ENCODE peak calls at places on chromosome 3, in seven cellular contexts. One of them, this sample, is unnamed. For H3K4me1, the result is how much of the 10 kb centered on the place peaks cover.

GRCh38 chr3:195221015-195221853 is 49.7 kb downstream of the XXYLT1 start:
- DNase-seq in heart left ventricle: no peak
- DNase-seq in Peyer's patch: no peak
- DNase-seq in hepatocyte: no peak
- DNase-seq in upper lobe of right lung: peak
- DNase-seq in astrocyte: no peak
- DNase-seq in psoas muscle: no peak
- DNase-seq in this sample: no peak

GRCh38 chr3:185270262-185270955 is 16.6 kb upstream of the EHHADH start:
- DNase-seq in astrocyte: no peak
- DNase-seq in upper lobe of right lung: no peak
- DNase-seq in Peyer's patch: no peak
- DNase-seq in heart left ventricle: no peak
- DNase-seq in psoas muscle: no peak
- DNase-seq in hepatocyte: peak
- DNase-seq in this sample: no peak

GRCh38 chr3:194828926-194829325 is 143.2 kb downstream of the FAM43A start:
- DNase-seq in upper lobe of right lung: no peak
- DNase-seq in astrocyte: no peak
- DNase-seq in heart left ventricle: no peak
- DNase-seq in psoas muscle: no peak
- DNase-seq in Peyer's patch: no peak
- DNase-seq in hepatocyte: no peak
- DNase-seq in this sample: no peak

GRCh38 chr3:107206141-107206540 is 171.1 kb upstream of the CCDC54 start:
- DNase-seq in upper lobe of right lung: no peak
- DNase-seq in astrocyte: peak
- DNase-seq in Peyer's patch: no peak
- DNase-seq in heart left ventricle: no peak
- DNase-seq in hepatocyte: peak
- DNase-seq in psoas muscle: no peak
- DNase-seq in this sample: no peak

GRCh38 chr3:105933871-105934270 is 65.1 kb upstream of the CBLB start:
- DNase-seq in psoas muscle: no peak
- DNase-seq in astrocyte: peak
- DNase-seq in upper lobe of right lung: no peak
- DNase-seq in hepatocyte: no peak
- DNase-seq in heart left ventricle: no peak
- DNase-seq in Peyer's patch: no peak
- DNase-seq in this sample: no peak

GRCh38 chr3:128334766-128335165 is 131.9 kb downstream of the DNAJB8 start:
- DNase-seq in hepatocyte: no peak
- DNase-seq in psoas muscle: peak
- DNase-seq in Peyer's patch: no peak
- DNase-seq in upper lobe of right lung: peak
- DNase-seq in heart left ventricle: no peak
- DNase-seq in astrocyte: no peak
- DNase-seq in this sample: no peak

GRCh38 chr3:60856299-60857046 is 394.8 kb downstream of the FHIT start:
- DNase-seq in upper lobe of right lung: no peak
- DNase-seq in hepatocyte: no peak
- DNase-seq in heart left ventricle: no peak
- DNase-seq in Peyer's patch: no peak
- DNase-seq in astrocyte: no peak
- DNase-seq in psoas muscle: no peak
- DNase-seq in this sample: no peak

GRCh38 chr3:14513566-14514322 is 26.4 kb downstream of the GRIP2 start:
- DNase-seq in upper lobe of right lung: peak
- DNase-seq in hepatocyte: no peak
- DNase-seq in Peyer's patch: no peak
- DNase-seq in heart left ventricle: peak
- DNase-seq in psoas muscle: peak
- DNase-seq in astrocyte: no peak
- DNase-seq in this sample: no peak

GRCh38 chr3:14562441-14562840 is 22.3 kb upstream of the GRIP2 start:
- DNase-seq in astrocyte: peak
- DNase-seq in hepatocyte: no peak
- DNase-seq in Peyer's patch: no peak
- DNase-seq in psoas muscle: no peak
- DNase-seq in heart left ventricle: no peak
- DNase-seq in upper lobe of right lung: no peak
- DNase-seq in this sample: no peak

GRCh38 chr3:141000027-141000663 is 51.0 kb upstream of the SPSB4 start:
- DNase-seq in upper lobe of right lung: peak
- DNase-seq in hepatocyte: peak
- DNase-seq in heart left ventricle: peak
- DNase-seq in astrocyte: peak
- DNase-seq in psoas muscle: peak
- DNase-seq in Peyer's patch: peak
- DNase-seq in this sample: peak

GRCh38 chr3:9746330-9746729 is 3.4 kb upstream of the OGG1 start:
- DNase-seq in upper lobe of right lung: no peak
- DNase-seq in heart left ventricle: no peak
- DNase-seq in psoas muscle: no peak
- DNase-seq in Peyer's patch: no peak
- DNase-seq in astrocyte: peak
- DNase-seq in hepatocyte: peak
- DNase-seq in this sample: no peak

GRCh38 chr3:15333957-15334263 is 1.5 kb upstream of the SH3BP5 start:
- DNase-seq in astrocyte: no peak
- DNase-seq in upper lobe of right lung: no peak
- DNase-seq in heart left ventricle: no peak
- DNase-seq in hepatocyte: no peak
- DNase-seq in Peyer's patch: no peak
- DNase-seq in psoas muscle: no peak
- DNase-seq in this sample: no peak

GRCh38 chr3:171311784-171312183 is 148.4 kb downstream of the TNIK start:
- DNase-seq in astrocyte: no peak
- DNase-seq in Peyer's patch: no peak
- DNase-seq in hepatocyte: no peak
- DNase-seq in upper lobe of right lung: no peak
- DNase-seq in psoas muscle: no peak
- DNase-seq in heart left ventricle: no peak
- DNase-seq in this sample: no peak

GRCh38 chr3:25281041-25281842 is 146.8 kb upstream of the RARB start:
- DNase-seq in astrocyte: no peak
- DNase-seq in hepatocyte: no peak
- DNase-seq in upper lobe of right lung: no peak
- DNase-seq in psoas muscle: no peak
- DNase-seq in Peyer's patch: no peak
- DNase-seq in heart left ventricle: no peak
- DNase-seq in this sample: no peak

GRCh38 chr3:42505203-42505848 is 2.9 kb downstream of the VIPR1 start:
- DNase-seq in Peyer's patch: no peak
- DNase-seq in astrocyte: no peak
- DNase-seq in psoas muscle: no peak
- DNase-seq in hepatocyte: peak
- DNase-seq in upper lobe of right lung: peak
- DNase-seq in heart left ventricle: no peak
- DNase-seq in this sample: no peak

GRCh38 chr3:167653750-167654149 is at the start of gene WDR49:
- DNase-seq in upper lobe of right lung: no peak
- DNase-seq in heart left ventricle: no peak
- DNase-seq in astrocyte: no peak
- DNase-seq in hepatocyte: no peak
- DNase-seq in psoas muscle: no peak
- DNase-seq in Peyer's patch: no peak
- DNase-seq in this sample: no peak

GRCh38 chr3:170471149-170471548 is 52.5 kb downstream of the CLDN11 start:
- DNase-seq in upper lobe of right lung: no peak
- DNase-seq in Peyer's patch: no peak
- DNase-seq in hepatocyte: no peak
- DNase-seq in psoas muscle: no peak
- DNase-seq in heart left ventricle: no peak
- DNase-seq in astrocyte: no peak
- DNase-seq in this sample: no peak

GRCh38 chr3:20072422-20072821 is 32.2 kb downstream of the KAT2B start:
- DNase-seq in heart left ventricle: no peak
- DNase-seq in upper lobe of right lung: no peak
- DNase-seq in hepatocyte: no peak
- DNase-seq in psoas muscle: no peak
- DNase-seq in astrocyte: no peak
- DNase-seq in Peyer's patch: no peak
- DNase-seq in this sample: no peak

GRCh38 chr3:52121459-52121795 is 32.8 kb downstream of the POC1A start:
- DNase-seq in heart left ventricle: peak
- DNase-seq in hepatocyte: no peak
- DNase-seq in psoas muscle: peak
- DNase-seq in Peyer's patch: peak
- DNase-seq in upper lobe of right lung: no peak
- DNase-seq in astrocyte: no peak
- DNase-seq in this sample: no peak
- H3K4me1 ChIP-seq in heart left ventricle: under half
- H3K4me1 ChIP-seq in hepatocyte: under half
- H3K4me1 ChIP-seq in psoas muscle: under half
- H3K4me1 ChIP-seq in Peyer's patch: under half
- H3K4me1 ChIP-seq in upper lobe of right lung: under half
- H3K4me1 ChIP-seq in astrocyte: under half
- H3K4me1 ChIP-seq in this sample: under half

DNA sequence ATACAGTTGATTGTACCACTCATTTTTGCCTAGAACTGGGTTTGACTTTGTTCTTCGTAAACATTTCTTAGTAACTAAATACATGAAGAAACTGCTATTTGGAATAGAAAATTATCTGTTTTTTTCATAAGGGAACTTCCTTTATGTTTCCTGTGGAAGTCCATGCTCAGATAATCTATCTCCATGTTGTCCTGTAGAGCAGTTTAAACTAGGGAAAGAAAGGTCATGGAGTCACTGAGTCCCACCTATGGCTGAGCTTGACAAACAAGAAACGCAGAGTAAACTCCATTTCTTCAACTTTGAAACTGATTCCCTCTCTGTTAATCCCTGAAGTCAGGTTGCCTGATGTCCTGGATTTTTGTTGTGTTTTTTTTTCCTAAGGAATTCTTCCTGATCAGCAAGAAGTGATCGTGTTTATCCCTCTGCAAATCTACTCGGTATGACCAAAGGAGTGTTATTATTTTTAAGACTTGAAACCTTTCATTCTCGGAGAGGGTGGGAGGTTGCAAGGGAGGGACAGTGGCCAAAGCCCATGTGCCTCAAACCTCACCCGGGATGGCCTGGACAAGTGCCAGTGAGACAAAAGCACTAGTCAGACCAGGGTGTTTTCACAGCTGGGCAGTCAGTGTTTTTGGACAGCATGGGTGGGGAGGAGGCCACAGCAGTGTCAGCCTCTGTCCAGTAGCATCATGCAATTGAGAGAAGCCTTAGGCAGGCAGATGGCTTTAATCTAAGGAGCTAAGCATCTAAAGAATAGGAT is 129.8 kb upstream of the PHLDB2 start:
- DNase-seq in Peyer's patch: no peak
- DNase-seq in psoas muscle: peak
- DNase-seq in heart left ventricle: peak
- DNase-seq in astrocyte: peak
- DNase-seq in upper lobe of right lung: no peak
- DNase-seq in hepatocyte: no peak
- DNase-seq in this sample: no peak
- H3K27ac ChIP-seq in Peyer's patch: no peak
- H3K27ac ChIP-seq in psoas muscle: no peak
- H3K27ac ChIP-seq in heart left ventricle: no peak
- H3K27ac ChIP-seq in astrocyte: peak
- H3K27ac ChIP-seq in upper lobe of right lung: no peak
- H3K27ac ChIP-seq in hepatocyte: no peak
- H3K27ac ChIP-seq in this sample: no peak

GRCh38 chr3:44643024-44643423 is 5.5 kb upstream of the ZNF35 start:
- DNase-seq in heart left ventricle: no peak
- DNase-seq in hepatocyte: no peak
- DNase-seq in psoas muscle: no peak
- DNase-seq in upper lobe of right lung: no peak
- DNase-seq in astrocyte: no peak
- DNase-seq in Peyer's patch: no peak
- DNase-seq in this sample: no peak

GRCh38 chr3:44642337-44642736 is 6.2 kb upstream of the ZNF35 start:
- DNase-seq in psoas muscle: no peak
- DNase-seq in astrocyte: no peak
- DNase-seq in hepatocyte: no peak
- DNase-seq in heart left ventricle: no peak
- DNase-seq in Peyer's patch: no peak
- DNase-seq in upper lobe of right lung: no peak
- DNase-seq in this sample: no peak

GRCh38 chr3:44648564-44649229 is at the start of gene ZNF35:
- DNase-seq in psoas muscle: peak
- DNase-seq in astrocyte: peak
- DNase-seq in hepatocyte: peak
- DNase-seq in upper lobe of right lung: peak
- DNase-seq in Peyer's patch: peak
- DNase-seq in heart left ventricle: peak
- DNase-seq in this sample: no peak

GRCh38 chr3:44649709-44650108 is 1.2 kb downstream of the ZNF35 start:
- DNase-seq in upper lobe of right lung: no peak
- DNase-seq in astrocyte: no peak
- DNase-seq in hepatocyte: no peak
- DNase-seq in Peyer's patch: no peak
- DNase-seq in heart left ventricle: no peak
- DNase-seq in psoas muscle: no peak
- DNase-seq in this sample: no peak

DNA sequence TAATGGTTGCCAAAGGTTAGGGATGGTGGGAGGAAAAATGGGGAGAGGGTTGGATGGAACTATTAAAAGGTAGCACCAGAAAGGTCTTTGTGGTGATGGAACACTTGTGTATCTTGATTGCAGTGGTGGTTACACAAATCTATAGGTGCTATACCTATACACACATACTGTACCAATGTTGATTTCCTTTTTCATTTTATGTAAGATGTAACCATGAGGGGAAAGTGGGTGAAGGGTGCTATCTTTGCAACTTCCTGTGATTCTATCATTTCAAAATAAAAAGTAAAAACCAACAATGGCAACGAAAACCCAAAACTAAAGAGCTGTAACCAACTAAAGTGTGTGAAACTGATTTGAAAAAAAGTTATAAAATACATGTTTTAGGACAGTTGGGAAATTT is 761 bp upstream of the ZNF35 start:
- DNase-seq in heart left ventricle: no peak
- DNase-seq in upper lobe of right lung: no peak
- DNase-seq in hepatocyte: no peak
- DNase-seq in astrocyte: no peak
- DNase-seq in Peyer's patch: no peak
- DNase-seq in psoas muscle: no peak
- DNase-seq in this sample: no peak
- H3K4me3 ChIP-seq in heart left ventricle: peak
- H3K4me3 ChIP-seq in upper lobe of right lung: no peak
- H3K4me3 ChIP-seq in hepatocyte: no peak
- H3K4me3 ChIP-seq in astrocyte: no peak
- H3K4me3 ChIP-seq in Peyer's patch: no peak
- H3K4me3 ChIP-seq in psoas muscle: no peak
- H3K4me3 ChIP-seq in this sample: no peak

DNA sequence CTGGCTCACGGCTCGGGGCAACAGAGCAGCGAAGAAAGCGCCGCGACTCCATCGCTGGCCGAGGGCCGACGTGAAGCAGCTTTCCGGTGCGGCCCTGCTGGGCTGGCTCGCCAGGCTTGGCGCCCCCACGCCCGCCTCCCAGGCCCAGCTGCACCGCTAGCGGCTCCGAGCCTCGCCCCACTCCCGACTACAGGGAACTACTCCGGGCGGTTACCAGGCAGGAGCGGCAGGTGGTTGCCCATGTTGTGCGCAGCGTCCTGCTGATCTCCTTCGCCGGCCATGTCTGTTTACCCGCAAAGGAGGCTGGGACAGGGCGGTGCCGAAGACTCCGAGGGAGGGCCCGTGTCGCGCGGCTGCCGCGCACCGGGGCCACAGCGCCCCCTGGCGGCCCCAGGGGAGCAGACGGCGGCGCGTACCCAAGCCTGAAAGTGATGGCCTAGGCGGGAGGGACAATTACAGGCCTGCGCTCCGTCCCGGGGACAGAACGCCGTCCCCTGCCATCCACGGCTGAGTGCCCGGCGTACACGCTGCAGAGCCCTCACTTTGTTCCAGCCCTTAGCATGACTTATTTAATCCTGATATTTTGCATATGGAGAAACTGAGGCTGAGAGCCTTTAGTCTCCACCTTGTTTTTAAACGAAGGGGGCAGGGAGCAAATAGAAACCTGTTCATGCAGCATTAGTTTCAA is at the start of gene CRBN:
- DNase-seq in astrocyte: peak
- DNase-seq in heart left ventricle: peak
- DNase-seq in hepatocyte: peak
- DNase-seq in psoas muscle: peak
- DNase-seq in upper lobe of right lung: peak
- DNase-seq in Peyer's patch: peak
- DNase-seq in this sample: peak
- H3K4me1 ChIP-seq in astrocyte: under half
- H3K4me1 ChIP-seq in heart left ventricle: under half
- H3K4me1 ChIP-seq in hepatocyte: under half
- H3K4me1 ChIP-seq in psoas muscle: under half
- H3K4me1 ChIP-seq in upper lobe of right lung: under half
- H3K4me1 ChIP-seq in Peyer's patch: under half
- H3K4me1 ChIP-seq in this sample: under half

This sample was measured in CD8-positive, alpha-beta memory T cell.